ENCODE peak calls at places on chromosomes 6 and 20, in eight cellular contexts. T is AG04450, R is AG10803, O is tibial nerve, Q is epithelial cell of esophagus, F is PC-3, B is fibroblast of lung, S is astrocyte of the spinal cord. Y is an unnamed sample.
A peak's percentile ranks its signal among the peaks of the same experiment; 100 is the strongest.

GRCh38 chr20:35297740-35298139 is 5.5 kb upstream of the FAM83C start:
- DNase-seq in S (no peak), B (no peak), O (no peak), Q (no peak), F (no peak), T (no peak), R (no peak), Y (no peak)

GRCh38 chr6:110537208-110538123 is 61.1 kb upstream of the SLC22A16 start:
- DNase-seq in O (no peak), Q (peak; percentile 95), T (peak; percentile 78), R (peak; percentile 93), B (peak; percentile 96), F (peak; percentile 93), S (peak; percentile 96), Y (peak; percentile 91)

GRCh38 chr6:76942203-76942971 is 520.9 kb downstream of the HTR1B start:
- DNase-seq in T (no peak), F (no peak), O (no peak), S (peak; percentile 11), R (no peak), Q (no peak), B (no peak), Y (no peak)

GRCh38 chr20:17661121-17661744 is 20.8 kb downstream of the RRBP1 start:
- DNase-seq in S (no peak), R (peak; percentile 92), Q (no peak), F (no peak), T (no peak), O (peak; percentile 8), B (no peak), Y (no peak)

GRCh38 chr6:37141291-37142046 is 28.5 kb upstream of the PIM1 start:
- DNase-seq in T (peak; percentile 54), B (peak; percentile 83), Q (no peak), R (peak; percentile 92), O (no peak), F (no peak), S (peak; percentile 80), Y (peak; percentile 82)

GRCh38 chr20:57689745-57690481 is 19.9 kb downstream of the PMEPA1 start:
- DNase-seq in O (no peak), B (no peak), F (no peak), Q (no peak), T (no peak), S (no peak), R (no peak), Y (no peak)

GRCh38 chr6:48080227-48081009 is 30.6 kb downstream of the PTCHD4 start:
- DNase-seq in R (no peak), O (no peak), F (peak; percentile 93), S (no peak), B (peak; percentile 27), T (no peak), Q (peak; percentile 62), Y (no peak)

GRCh38 chr6:16503241-16503775 is 258.0 kb downstream of the ATXN1 start:
- DNase-seq in F (no peak), S (no peak), B (peak; percentile 17), R (no peak), T (no peak), Q (no peak), O (no peak), Y (no peak)

GRCh38 chr6:132932566-132932965 is 118.2 kb downstream of the RPS12 start:
- DNase-seq in T (no peak), S (no peak), R (no peak), B (no peak), O (no peak), F (no peak), Q (no peak), Y (no peak)

GRCh38 chr6:11614534-11615213 is 77.1 kb downstream of the TMEM170B start:
- DNase-seq in B (no peak), Q (no peak), R (no peak), S (peak; percentile 30), F (no peak), O (no peak), T (no peak), Y (no peak)

GRCh38 chr6:136038531-136038930 is 187.0 kb downstream of the PDE7B start:
- DNase-seq in S (no peak), T (no peak), B (no peak), R (no peak), F (no peak), Q (no peak), O (no peak), Y (no peak)

GRCh38 chr20:44750081-44750805 is 4.6 kb downstream of the KCNK15 start:
- DNase-seq in B (no peak), S (no peak), R (no peak), O (no peak), Q (no peak), T (no peak), F (no peak), Y (no peak)

GRCh38 chr6:88164061-88164460 is 2.1 kb downstream of the CNR1 start:
- DNase-seq in O (no peak), S (no peak), F (no peak), B (no peak), Q (no peak), T (no peak), R (no peak), Y (no peak)

GRCh38 chr6:2580996-2581395 is 169.7 kb downstream of the MYLK4 start:
- DNase-seq in R (no peak), F (no peak), B (no peak), Q (no peak), O (no peak), S (no peak), T (no peak), Y (no peak)

GRCh38 chr20:55158446-55158845 is 683.1 kb downstream of the DOK5 start:
- DNase-seq in Q (no peak), B (no peak), S (no peak), F (no peak), T (no peak), O (no peak), R (no peak), Y (no peak)

GRCh38 chr6:165557674-165558073 is 105.4 kb downstream of the PDE10A start:
- DNase-seq in R (no peak), B (no peak), Q (no peak), T (no peak), S (no peak), F (no peak), O (no peak), Y (no peak)

GRCh38 chr20:3010985-3011723 is 32.3 kb upstream of the GNRH2 start:
- DNase-seq in B (peak; percentile 18), S (peak; percentile 74), R (peak; percentile 39), Q (peak; percentile 28), T (peak; percentile 11), F (peak; percentile 24), O (no peak), Y (peak; percentile 74)

GRCh38 chr6:134060491-134061106 is 8.2 kb upstream of the SLC2A12 start:
- DNase-seq in Q (peak; percentile 75), F (peak; percentile 74), B (peak; percentile 60), O (no peak), R (peak; percentile 74), S (peak; percentile 75), T (no peak), Y (peak; percentile 27)

GRCh38 chr6:45946887-45947286 is 68.8 kb downstream of the CLIC5 start:
- DNase-seq in B (peak; percentile 55), T (no peak), R (peak; percentile 30), S (peak; percentile 39), Q (no peak), F (no peak), O (no peak), Y (peak; percentile 25)

GRCh38 chr6:79212859-79213258 is 21.6 kb downstream of the HMGN3 start:
- DNase-seq in R (no peak), O (no peak), Q (no peak), B (no peak), T (no peak), F (no peak), S (no peak), Y (no peak)

GRCh38 chr20:64166712-64167615 is 2.7 kb downstream of the MYT1 start:
- DNase-seq in Q (no peak), T (no peak), S (no peak), R (no peak), B (no peak), O (no peak), F (no peak), Y (no peak)
- H3K4me3 ChIP-seq in Q (no peak overlapping the region), T (no peak overlapping the region), S (no peak overlapping the region), R (no peak overlapping the region), B (no peak overlapping the region), O (no peak overlapping the region), F (no peak overlapping the region), Y (no peak overlapping the region)

GRCh38 chr20:47503685-47504084 is 2.0 kb downstream of the NCOA3 start:
- DNase-seq in F (peak; percentile 47), O (no peak), R (no peak), T (no peak), B (no peak), S (no peak), Q (no peak), Y (no peak)
- TF ChIP-seq CTCF in F (no peak), O (no peak), R (no peak), T (no peak), B (no peak), S (no peak), Q (peak; percentile 8), Y (no peak)

GRCh38 chr20:30486103-30486478 is 771.4 kb upstream of the DEFB115 start:
- DNase-seq in O (no peak), B (no peak), S (no peak), R (no peak), Q (no peak), T (no peak), F (no peak), Y (no peak)

GRCh38 chr20:30488941-30489601 is 768.4 kb upstream of the DEFB115 start:
- DNase-seq in B (no peak), T (no peak), F (no peak), R (no peak), S (no peak), O (no peak), Q (no peak), Y (no peak)

GRCh38 chr20:30485331-30486102 is 771.9 kb upstream of the DEFB115 start:
- DNase-seq in O (no peak), B (no peak), S (no peak), F (no peak), T (no peak), Q (no peak), R (no peak), Y (no peak)

GRCh38 chr20:30489604-30490003 is 767.9 kb upstream of the DEFB115 start:
- DNase-seq in Q (no peak), B (no peak), T (no peak), R (no peak), S (no peak), F (no peak), O (no peak), Y (no peak)

GRCh38 chr20:30487947-30488926 is 769.2 kb upstream of the DEFB115 start:
- DNase-seq in F (no peak), O (no peak), B (no peak), Q (no peak), T (no peak), S (no peak), R (no peak), Y (no peak)
- H3K4me3 ChIP-seq in F (no peak overlapping the region), O (no peak overlapping the region), B (no peak overlapping the region), Q (no peak overlapping the region), T (no peak overlapping the region), S (no peak overlapping the region), R (no peak overlapping the region), Y (no peak overlapping the region)

DNA sequence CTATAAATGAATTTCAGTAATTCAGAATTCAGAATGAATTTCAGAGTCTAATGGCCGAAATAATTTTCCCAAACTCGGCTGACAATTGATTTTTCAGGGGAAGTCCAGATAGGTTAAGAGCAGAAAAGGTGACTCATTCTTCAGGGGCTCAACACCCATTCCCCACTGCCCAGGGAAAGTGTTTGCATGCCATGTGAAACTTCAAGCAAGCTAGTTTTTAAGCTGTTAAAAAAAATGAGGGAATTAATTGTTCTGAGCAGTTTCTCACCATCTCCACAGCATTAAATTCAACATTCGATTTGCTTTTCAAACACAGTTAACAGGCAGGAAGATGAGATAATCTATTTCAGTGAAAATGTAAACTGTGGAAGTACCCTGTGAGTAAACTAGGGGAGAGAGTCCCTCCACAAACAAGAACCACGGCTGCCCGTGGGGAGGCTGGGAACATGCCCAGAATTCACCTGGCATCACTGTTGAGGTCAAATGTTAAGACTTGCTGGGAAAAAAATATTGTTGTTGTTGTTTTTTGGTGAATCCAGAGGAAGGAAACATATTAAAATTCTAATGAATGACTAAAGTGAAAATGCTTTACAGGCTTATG is 650.8 kb upstream of the AGPAT4 start:
- DNase-seq in Q (no peak), T (no peak), F (no peak), R (no peak), O (no peak), S (no peak), B (no peak), Y (no peak)
- TF ChIP-seq CTCF in Q (no peak), T (no peak), F (no peak), R (no peak), O (no peak), S (no peak), B (no peak), Y (no peak)